ENCODE peak calls at places on chromosomes 6 and 20, in four cellular contexts. P is omental fat pad, F is RWPE1, G is IMR-90. O is an unnamed sample.

GRCh38 chr6:139416146-139416545 is 41.7 kb upstream of the CITED2 start:
- DNase-seq in G (peak), P (no peak), F (no peak), O (no peak)

GRCh38 chr20:1949306-1949705 is 44.6 kb downstream of the PDYN start:
- DNase-seq in F (no peak), G (no peak), P (no peak), O (no peak)

GRCh38 chr6:156449128-156449527 is 328.1 kb upstream of the ARID1B start:
- DNase-seq in F (peak), G (no peak), P (no peak), O (no peak)

GRCh38 chr6:1611322-1611571 is 1.5 kb downstream of the FOXC1 start:
- DNase-seq in P (no peak), F (peak), G (peak), O (no peak)

GRCh38 chr6:129755787-129756186 is 45.8 kb upstream of the ARHGAP18 start:
- DNase-seq in G (no peak), P (no peak), F (no peak), O (no peak)

GRCh38 chr6:56868687-56869086 is 86.2 kb upstream of the BEND6 start:
- DNase-seq in F (peak), P (no peak), G (peak), O (no peak)

GRCh38 chr6:10577112-10577511 is 56.0 kb downstream of the GCNT2 start:
- DNase-seq in P (no peak), F (no peak), G (no peak), O (no peak)

GRCh38 chr6:13760948-13761347 is 49.3 kb upstream of the RANBP9 start:
- DNase-seq in G (peak), P (no peak), F (peak), O (no peak)

GRCh38 chr6:99943846-99944245 is 50.2 kb downstream of the MCHR2 start:
- DNase-seq in P (no peak), G (no peak), F (no peak), O (no peak)

GRCh38 chr6:18506387-18507017 is 119.4 kb downstream of the RNF144B start:
- DNase-seq in F (no peak), G (peak), P (no peak), O (no peak)

GRCh38 chr6:154479388-154480143 is 30.9 kb downstream of the CNKSR3 start:
- DNase-seq in F (no peak), P (no peak), G (peak), O (no peak)

GRCh38 chr6:168072730-168073129 is 6.3 kb downstream of the FRMD1 start:
- DNase-seq in F (no peak), G (no peak), P (no peak), O (no peak)

GRCh38 chr6:168072266-168072665 is 6.7 kb downstream of the FRMD1 start:
- DNase-seq in G (no peak), F (no peak), P (no peak), O (no peak)

GRCh38 chr6:168070804-168071203 is 8.2 kb downstream of the FRMD1 start:
- DNase-seq in F (no peak), P (no peak), G (no peak), O (no peak)

GRCh38 chr6:168073937-168074730 is 4.9 kb downstream of the FRMD1 start:
- DNase-seq in P (no peak), G (no peak), F (no peak), O (no peak)

DNA sequence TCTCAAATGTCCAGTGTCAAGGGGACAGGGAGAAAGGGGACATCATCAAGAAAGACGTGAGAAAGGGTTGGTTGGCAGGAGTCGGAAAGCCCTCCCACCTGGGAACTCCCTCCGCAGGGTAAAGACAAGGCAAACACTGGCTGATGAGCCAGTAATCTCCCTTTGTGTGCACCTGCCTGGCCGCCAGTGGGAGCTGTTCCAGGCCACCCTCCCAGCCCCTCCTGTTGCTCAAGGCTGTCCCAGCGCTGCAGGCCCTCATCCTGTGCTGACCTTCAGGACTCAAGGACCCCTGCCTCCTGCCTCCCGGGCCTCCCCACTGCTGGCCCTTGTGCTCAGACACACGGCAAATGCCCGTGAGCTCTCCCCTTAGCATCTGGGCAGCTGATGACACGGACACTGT is 7.4 kb downstream of the FRMD1 start:
- DNase-seq in P (no peak), G (no peak), F (peak), O (no peak)
- TF ChIP-seq CTCF in P (no peak), G (no peak), F (no peak), O (no peak)

DNA sequence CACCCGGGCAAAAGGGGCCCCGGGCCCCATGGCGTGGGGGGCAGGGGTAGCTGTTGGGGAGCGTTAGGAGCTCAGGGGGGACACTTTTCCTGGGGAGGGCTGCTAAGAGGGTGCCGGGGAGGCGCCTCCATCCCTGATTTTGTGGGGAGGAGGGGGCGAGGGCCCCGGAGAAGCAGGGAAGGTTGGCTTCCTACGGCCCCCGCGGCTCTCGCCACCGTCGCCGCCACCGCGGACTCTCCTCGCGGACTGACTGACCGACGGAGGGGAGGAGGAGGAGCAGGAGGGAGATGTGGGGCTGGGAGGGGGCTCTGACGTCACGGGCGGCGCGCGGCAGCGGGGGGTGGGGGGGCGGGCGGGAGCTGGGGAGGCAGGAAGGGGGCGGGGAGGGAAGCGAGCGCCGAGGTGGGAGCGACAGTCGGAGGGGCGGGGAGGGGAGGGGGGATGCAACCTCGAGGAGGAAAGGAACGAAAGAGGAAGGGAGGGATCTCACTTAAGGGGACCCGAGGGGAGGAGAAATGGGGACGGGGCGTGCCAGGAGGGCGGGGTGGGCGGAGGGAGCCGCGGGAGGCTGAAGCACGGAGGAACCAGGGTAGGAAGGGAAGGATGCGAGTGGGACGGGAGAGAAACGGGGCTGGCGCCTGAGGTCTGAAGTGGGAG is 5.1 kb downstream of the GABBR1 start:
- DNase-seq in F (peak), G (peak), P (peak), O (peak)
- TF ChIP-seq CTCF in F (no peak), G (no peak), P (no peak), O (no peak)

DNA sequence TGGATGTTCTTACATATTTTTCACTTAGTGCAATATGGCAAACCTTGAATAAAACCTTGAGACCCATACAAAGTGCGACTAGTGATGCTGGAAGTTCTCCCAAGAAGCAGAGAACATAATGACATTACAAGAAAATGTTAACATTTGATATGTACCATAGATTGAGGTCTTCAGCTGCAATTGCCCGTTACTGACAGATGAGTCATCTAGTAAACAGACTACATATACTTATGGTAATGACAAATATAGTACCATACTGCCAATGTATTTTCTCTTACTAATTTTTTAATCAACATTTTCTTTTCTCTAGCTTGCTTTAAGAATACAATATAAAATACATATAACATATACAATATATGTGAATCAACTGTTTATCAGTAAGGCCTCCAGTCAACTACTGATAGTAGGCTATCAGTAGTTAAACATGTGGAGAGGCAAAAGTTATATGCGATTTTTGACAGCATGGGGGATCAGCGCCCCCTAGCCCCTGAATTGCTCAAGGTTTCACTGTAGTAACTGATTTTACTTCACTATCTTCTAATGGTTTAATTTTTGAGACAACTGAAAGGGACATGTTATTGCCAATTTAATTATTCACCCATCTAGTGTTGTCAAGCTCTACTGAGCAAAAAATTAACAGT is 166.7 kb upstream of the ADGRB3 start:
- DNase-seq in F (no peak), G (no peak), P (no peak), O (peak)
- TF ChIP-seq CTCF in F (no peak), G (no peak), P (no peak), O (peak)

DNA sequence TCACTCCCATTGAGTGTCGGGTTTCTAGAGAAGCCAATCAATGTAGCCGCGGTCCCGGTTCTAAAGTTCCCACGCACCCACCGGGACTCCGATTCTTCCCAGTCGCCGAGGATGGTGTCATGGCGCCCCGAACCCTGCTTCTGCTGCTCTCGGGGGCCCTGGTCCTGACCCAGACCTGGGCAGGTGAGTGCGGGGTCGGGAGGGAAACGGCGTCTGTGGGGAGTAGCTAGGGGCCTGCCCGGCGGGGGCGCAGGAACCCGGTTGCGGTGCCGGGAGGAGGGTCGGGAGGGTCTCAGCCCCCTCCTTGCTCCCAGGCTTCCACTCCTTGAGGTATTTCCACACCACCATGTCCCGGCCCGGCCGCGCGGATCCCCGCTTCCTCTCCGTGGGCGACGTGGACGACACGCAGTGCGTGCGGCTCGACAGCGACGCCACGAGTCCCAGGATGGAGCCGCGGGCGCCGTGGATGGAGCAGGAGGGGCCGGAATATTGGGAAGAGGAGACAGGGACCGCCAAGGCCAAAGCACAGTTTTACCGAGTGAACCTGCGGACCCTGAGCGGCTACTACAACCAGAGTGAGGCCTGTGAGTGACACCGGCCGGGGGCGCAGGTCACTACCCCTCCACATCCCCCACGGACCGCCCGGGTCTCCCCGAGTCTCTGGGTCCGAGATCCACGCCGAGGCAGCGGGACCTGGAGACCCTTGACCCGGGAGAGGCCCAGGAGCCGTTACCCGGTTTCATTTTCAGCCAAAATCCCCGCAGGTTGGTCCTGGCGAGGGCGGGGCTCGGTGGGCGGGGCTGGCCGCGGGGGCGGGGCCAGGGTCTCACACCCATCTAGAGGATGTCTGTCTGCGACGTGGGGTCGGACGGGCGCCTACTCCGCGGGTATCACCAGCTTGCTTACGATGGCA is 35.2 kb upstream of the HLA-G start:
- DNase-seq in F (peak), P (peak), G (no peak), O (peak)
- TF ChIP-seq CTCF in F (peak), P (no peak), G (peak), O (no peak)

O was measured in nephron progenitor cell.